ENCODE peak calls at places on chromosomes 5 and 9, in six cellular contexts. One of them, this sample, is unnamed.

GRCh38 chr5:91910655-91911054 is 527.5 kb upstream of the ARRDC3 start:
- DNase-seq in KG1: no peak
- DNase-seq in HS-5: no peak
- DNase-seq in endothelial cell: no peak
- DNase-seq in T follicular helper cell: no peak
- DNase-seq in activated CD4-positive, alpha-beta memory T cell treated with anti-CD3 and anti-CD28 coated beads, Interleukin-2, amount 10 ng/mL, durations not matched to agents 7 days and 5 days: no peak
- DNase-seq in this sample: no peak

GRCh38 chr5:159527546-159527945 is 197.3 kb upstream of the IL12B start:
- DNase-seq in KG1: no peak
- DNase-seq in HS-5: no peak
- DNase-seq in endothelial cell: no peak
- DNase-seq in T follicular helper cell: no peak
- DNase-seq in activated CD4-positive, alpha-beta memory T cell treated with anti-CD3 and anti-CD28 coated beads, Interleukin-2, amount 10 ng/mL, durations not matched to agents 7 days and 5 days: no peak
- DNase-seq in this sample: no peak

GRCh38 chr9:88694625-88695024 is 159.6 kb downstream of the NXNL2 start:
- DNase-seq in activated CD4-positive, alpha-beta memory T cell treated with anti-CD3 and anti-CD28 coated beads, Interleukin-2, amount 10 ng/mL, durations not matched to agents 7 days and 5 days: no peak
- DNase-seq in KG1: no peak
- DNase-seq in T follicular helper cell: no peak
- DNase-seq in HS-5: no peak
- DNase-seq in endothelial cell: no peak
- DNase-seq in this sample: no peak

GRCh38 chr5:179820127-179820482 is 600 bp upstream of the SQSTM1 start:
- DNase-seq in endothelial cell: no peak
- DNase-seq in activated CD4-positive, alpha-beta memory T cell treated with anti-CD3 and anti-CD28 coated beads, Interleukin-2, amount 10 ng/mL, durations not matched to agents 7 days and 5 days: no peak
- DNase-seq in T follicular helper cell: no peak
- DNase-seq in HS-5: no peak
- DNase-seq in KG1: no peak
- DNase-seq in this sample: no peak

GRCh38 chr9:26983340-26983739 is 22.1 kb downstream of the LRRC19 start:
- DNase-seq in endothelial cell: no peak
- DNase-seq in activated CD4-positive, alpha-beta memory T cell treated with anti-CD3 and anti-CD28 coated beads, Interleukin-2, amount 10 ng/mL, durations not matched to agents 7 days and 5 days: no peak
- DNase-seq in T follicular helper cell: no peak
- DNase-seq in KG1: no peak
- DNase-seq in HS-5: no peak
- DNase-seq in this sample: no peak

GRCh38 chr5:52150501-52150900 is 637.2 kb upstream of the ITGA1 start:
- DNase-seq in T follicular helper cell: no peak
- DNase-seq in endothelial cell: no peak
- DNase-seq in activated CD4-positive, alpha-beta memory T cell treated with anti-CD3 and anti-CD28 coated beads, Interleukin-2, amount 10 ng/mL, durations not matched to agents 7 days and 5 days: no peak
- DNase-seq in KG1: no peak
- DNase-seq in HS-5: no peak
- DNase-seq in this sample: no peak

GRCh38 chr5:147576646-147577535 is 67.0 kb upstream of the DPYSL3 start:
- DNase-seq in KG1: no peak
- DNase-seq in activated CD4-positive, alpha-beta memory T cell treated with anti-CD3 and anti-CD28 coated beads, Interleukin-2, amount 10 ng/mL, durations not matched to agents 7 days and 5 days: peak
- DNase-seq in HS-5: peak
- DNase-seq in T follicular helper cell: no peak
- DNase-seq in endothelial cell: peak
- DNase-seq in this sample: no peak

GRCh38 chr5:69024241-69024651 is 69.6 kb upstream of the SLC30A5 start:
- DNase-seq in KG1: no peak
- DNase-seq in endothelial cell: peak
- DNase-seq in HS-5: no peak
- DNase-seq in T follicular helper cell: no peak
- DNase-seq in activated CD4-positive, alpha-beta memory T cell treated with anti-CD3 and anti-CD28 coated beads, Interleukin-2, amount 10 ng/mL, durations not matched to agents 7 days and 5 days: peak
- DNase-seq in this sample: no peak

GRCh38 chr5:85931220-85931619 is 686.5 kb upstream of the COX7C start:
- DNase-seq in KG1: no peak
- DNase-seq in T follicular helper cell: no peak
- DNase-seq in endothelial cell: no peak
- DNase-seq in HS-5: no peak
- DNase-seq in activated CD4-positive, alpha-beta memory T cell treated with anti-CD3 and anti-CD28 coated beads, Interleukin-2, amount 10 ng/mL, durations not matched to agents 7 days and 5 days: no peak
- DNase-seq in this sample: no peak

GRCh38 chr9:27003406-27004147 is 1.9 kb downstream of the LRRC19 start:
- DNase-seq in HS-5: no peak
- DNase-seq in T follicular helper cell: no peak
- DNase-seq in endothelial cell: no peak
- DNase-seq in activated CD4-positive, alpha-beta memory T cell treated with anti-CD3 and anti-CD28 coated beads, Interleukin-2, amount 10 ng/mL, durations not matched to agents 7 days and 5 days: no peak
- DNase-seq in KG1: no peak
- DNase-seq in this sample: no peak

GRCh38 chr9:116039312-116039711 is 114.3 kb upstream of the PAPPA start:
- DNase-seq in endothelial cell: no peak
- DNase-seq in activated CD4-positive, alpha-beta memory T cell treated with anti-CD3 and anti-CD28 coated beads, Interleukin-2, amount 10 ng/mL, durations not matched to agents 7 days and 5 days: no peak
- DNase-seq in KG1: no peak
- DNase-seq in T follicular helper cell: no peak
- DNase-seq in HS-5: no peak
- DNase-seq in this sample: no peak

GRCh38 chr9:99793528-99793927 is 28.2 kb upstream of the NR4A3 start:
- DNase-seq in T follicular helper cell: no peak
- DNase-seq in activated CD4-positive, alpha-beta memory T cell treated with anti-CD3 and anti-CD28 coated beads, Interleukin-2, amount 10 ng/mL, durations not matched to agents 7 days and 5 days: no peak
- DNase-seq in HS-5: no peak
- DNase-seq in KG1: no peak
- DNase-seq in endothelial cell: no peak
- DNase-seq in this sample: no peak

GRCh38 chr5:156427315-156427714 is 100.4 kb downstream of the SGCD start:
- DNase-seq in activated CD4-positive, alpha-beta memory T cell treated with anti-CD3 and anti-CD28 coated beads, Interleukin-2, amount 10 ng/mL, durations not matched to agents 7 days and 5 days: no peak
- DNase-seq in T follicular helper cell: no peak
- DNase-seq in KG1: no peak
- DNase-seq in endothelial cell: no peak
- DNase-seq in HS-5: no peak
- DNase-seq in this sample: no peak

GRCh38 chr5:17378346-17378984 is 119.6 kb upstream of the TAF11L2 start:
- DNase-seq in KG1: no peak
- DNase-seq in HS-5: no peak
- DNase-seq in endothelial cell: no peak
- DNase-seq in T follicular helper cell: no peak
- DNase-seq in activated CD4-positive, alpha-beta memory T cell treated with anti-CD3 and anti-CD28 coated beads, Interleukin-2, amount 10 ng/mL, durations not matched to agents 7 days and 5 days: no peak
- DNase-seq in this sample: no peak

GRCh38 chr5:180975338-180975737 is 13.3 kb upstream of the BTNL3 start:
- DNase-seq in HS-5: no peak
- DNase-seq in activated CD4-positive, alpha-beta memory T cell treated with anti-CD3 and anti-CD28 coated beads, Interleukin-2, amount 10 ng/mL, durations not matched to agents 7 days and 5 days: no peak
- DNase-seq in endothelial cell: no peak
- DNase-seq in T follicular helper cell: no peak
- DNase-seq in KG1: no peak
- DNase-seq in this sample: no peak

GRCh38 chr5:120767171-120767820 is 303.2 kb downstream of the PRR16 start:
- DNase-seq in HS-5: peak
- DNase-seq in endothelial cell: no peak
- DNase-seq in activated CD4-positive, alpha-beta memory T cell treated with anti-CD3 and anti-CD28 coated beads, Interleukin-2, amount 10 ng/mL, durations not matched to agents 7 days and 5 days: no peak
- DNase-seq in KG1: no peak
- DNase-seq in T follicular helper cell: no peak
- DNase-seq in this sample: no peak

GRCh38 chr9:130024597-130024994 is 18.4 kb downstream of the FNBP1 start:
- DNase-seq in endothelial cell: no peak
- DNase-seq in KG1: no peak
- DNase-seq in HS-5: no peak
- DNase-seq in T follicular helper cell: no peak
- DNase-seq in activated CD4-positive, alpha-beta memory T cell treated with anti-CD3 and anti-CD28 coated beads, Interleukin-2, amount 10 ng/mL, durations not matched to agents 7 days and 5 days: no peak
- DNase-seq in this sample: no peak

GRCh38 chr9:79209012-79209411 is 362.8 kb upstream of the TLE4 start:
- DNase-seq in endothelial cell: no peak
- DNase-seq in HS-5: no peak
- DNase-seq in activated CD4-positive, alpha-beta memory T cell treated with anti-CD3 and anti-CD28 coated beads, Interleukin-2, amount 10 ng/mL, durations not matched to agents 7 days and 5 days: no peak
- DNase-seq in T follicular helper cell: no peak
- DNase-seq in KG1: no peak
- DNase-seq in this sample: no peak

GRCh38 chr9:105693435-105694275 is 686 bp upstream of the TMEM38B start:
- DNase-seq in KG1: peak
- DNase-seq in endothelial cell: no peak
- DNase-seq in activated CD4-positive, alpha-beta memory T cell treated with anti-CD3 and anti-CD28 coated beads, Interleukin-2, amount 10 ng/mL, durations not matched to agents 7 days and 5 days: no peak
- DNase-seq in T follicular helper cell: no peak
- DNase-seq in HS-5: no peak
- DNase-seq in this sample: no peak

GRCh38 chr5:65961644-65962043 is 35.3 kb downstream of the ERBIN start:
- DNase-seq in T follicular helper cell: no peak
- DNase-seq in HS-5: peak
- DNase-seq in KG1: no peak
- DNase-seq in activated CD4-positive, alpha-beta memory T cell treated with anti-CD3 and anti-CD28 coated beads, Interleukin-2, amount 10 ng/mL, durations not matched to agents 7 days and 5 days: no peak
- DNase-seq in endothelial cell: no peak
- DNase-seq in this sample: no peak

GRCh38 chr5:1950708-1951103 is 68.0 kb upstream of the IRX4 start:
- DNase-seq in T follicular helper cell: no peak
- DNase-seq in HS-5: no peak
- DNase-seq in endothelial cell: no peak
- DNase-seq in KG1: no peak
- DNase-seq in activated CD4-positive, alpha-beta memory T cell treated with anti-CD3 and anti-CD28 coated beads, Interleukin-2, amount 10 ng/mL, durations not matched to agents 7 days and 5 days: no peak
- DNase-seq in this sample: no peak

GRCh38 chr9:134693011-134693410 is 51.4 kb downstream of the COL5A1 start:
- DNase-seq in T follicular helper cell: no peak
- DNase-seq in KG1: no peak
- DNase-seq in activated CD4-positive, alpha-beta memory T cell treated with anti-CD3 and anti-CD28 coated beads, Interleukin-2, amount 10 ng/mL, durations not matched to agents 7 days and 5 days: no peak
- DNase-seq in endothelial cell: no peak
- DNase-seq in HS-5: no peak
- DNase-seq in this sample: no peak

GRCh38 chr5:14399054-14399657 is 182.4 kb upstream of the OTULINL start:
- DNase-seq in KG1: peak
- DNase-seq in HS-5: peak
- DNase-seq in activated CD4-positive, alpha-beta memory T cell treated with anti-CD3 and anti-CD28 coated beads, Interleukin-2, amount 10 ng/mL, durations not matched to agents 7 days and 5 days: no peak
- DNase-seq in endothelial cell: peak
- DNase-seq in T follicular helper cell: no peak
- DNase-seq in this sample: no peak

This sample was measured in esophagus squamous epithelium.